ENCODE peak calls at places on chromosomes 7 and 10, in five cellular contexts. C, F, D, Y and B are unnamed samples.

GRCh38 chr10:46255696-46256355 is 31.0 kb upstream of the ANTXRL start:
- DNase-seq in C (peak; percentile 81), F (no peak), D (peak; percentile 82), Y (peak; percentile 87), B (no peak)

GRCh38 chr10:114821915-114822770 is 563 bp downstream of the FHIP2A start:
- DNase-seq in C (peak; percentile 68), F (no peak), D (no peak), Y (peak; percentile 64), B (peak; percentile 15)

GRCh38 chr7:64494912-64495461 is 67.9 kb downstream of the ZNF680 start:
- DNase-seq in C (no peak), F (no peak), D (no peak), Y (no peak), B (no peak)

GRCh38 chr10:48633381-48634197 is 28.7 kb upstream of the ARHGAP22 start:
- DNase-seq in C (peak; percentile 42), F (no peak), D (no peak), Y (no peak), B (no peak)

GRCh38 chr10:128125416-128125943 is 743 bp downstream of the MKI67 start:
- DNase-seq in C (no peak), F (no peak), D (no peak), Y (peak; percentile 60), B (no peak)

GRCh38 chr7:152351168-152351567 is 84.6 kb downstream of the KMT2C start:
- DNase-seq in C (no peak), F (no peak), D (no peak), Y (no peak), B (no peak)

GRCh38 chr7:99679400-99680191 is at the start of gene CYP3A5:
- DNase-seq in C (no peak), F (no peak), D (peak; percentile 47), Y (peak; percentile 63), B (no peak)

GRCh38 chr10:5551531-5552375 is 27.0 kb downstream of the CALML3 start:
- DNase-seq in C (peak; percentile 60), F (no peak), D (peak; percentile 44), Y (peak; percentile 42), B (no peak)

GRCh38 chr10:72088879-72089585 is 681 bp upstream of the SPOCK2 start:
- DNase-seq in C (no peak), F (no peak), D (no peak), Y (no peak), B (no peak)

GRCh38 chr10:47166405-47166777 is 133.6 kb upstream of the GDF10 start:
- DNase-seq in C (no peak), F (no peak), D (no peak), Y (no peak), B (no peak)

GRCh38 chr7:90298145-90299038 is 22.7 kb downstream of the FAM237B start:
- DNase-seq in C (no peak), F (no peak), D (peak; percentile 41), Y (no peak), B (no peak)

GRCh38 chr10:106836923-106837322 is 327.6 kb downstream of the SORCS1 start:
- DNase-seq in C (no peak), F (no peak), D (no peak), Y (no peak), B (no peak)

GRCh38 chr10:83489161-83489560 is 650.1 kb upstream of the GHITM start:
- DNase-seq in C (no peak), F (no peak), D (no peak), Y (no peak), B (no peak)

GRCh38 chr7:40197527-40197926 is 62.7 kb downstream of the SUGCT start:
- DNase-seq in C (no peak), F (no peak), D (no peak), Y (no peak), B (no peak)

GRCh38 chr10:90963331-90963730 is 42.4 kb upstream of the ANKRD1 start:
- DNase-seq in C (no peak), F (no peak), D (no peak), Y (no peak), B (no peak)

GRCh38 chr10:3936422-3937040 is 151.5 kb upstream of the KLF6 start:
- DNase-seq in C (no peak), F (no peak), D (no peak), Y (no peak), B (no peak)

GRCh38 chr10:3935141-3935540 is 150.1 kb upstream of the KLF6 start:
- DNase-seq in C (peak; percentile 79), F (no peak), D (no peak), Y (no peak), B (peak; percentile 13)

GRCh38 chr10:3932597-3933380 is 147.8 kb upstream of the KLF6 start:
- DNase-seq in C (no peak), F (no peak), D (no peak), Y (no peak), B (no peak)

GRCh38 chr10:3933733-3934132 is 148.7 kb upstream of the KLF6 start:
- DNase-seq in C (no peak), F (no peak), D (no peak), Y (no peak), B (no peak)

DNA sequence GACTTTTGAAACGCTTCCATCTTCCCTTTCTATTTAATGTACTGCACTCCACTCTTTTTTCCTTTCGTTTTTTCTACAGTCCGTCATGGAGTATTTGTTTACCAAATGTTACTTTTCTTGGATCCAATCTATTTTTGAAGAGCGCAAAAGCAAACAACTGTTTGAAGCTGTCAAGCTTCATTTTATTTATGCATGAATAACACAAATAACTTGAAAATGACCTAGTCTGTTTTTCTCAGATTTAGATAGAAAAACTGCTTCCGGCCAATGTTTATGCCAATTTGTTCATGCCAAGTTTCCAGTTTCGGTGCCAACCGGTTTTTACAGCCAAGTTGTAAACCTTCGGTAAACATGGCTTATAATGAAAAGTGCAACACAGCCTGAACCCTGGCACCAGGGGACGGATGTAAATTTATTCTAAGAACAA is 150.9 kb upstream of the KLF6 start:
- DNase-seq in C (no peak), F (no peak), D (no peak), Y (no peak), B (no peak)
- H3K4me1 ChIP-seq in C (peaks cover 19% of the 10 kb centered on the region), F (peaks cover 16% of the 10 kb centered on the region), D (no peaks in the 10 kb centered on the region), Y (peaks cover 8% of the 10 kb centered on the region), B (peaks cover 15% of the 10 kb centered on the region)

GRCh38 chr10:32538256-32538655 is 92.3 kb downstream of the CCDC7 start:
- DNase-seq in C (no peak), F (no peak), D (no peak), Y (no peak), B (no peak)
- H3K4me1 ChIP-seq in C (no peaks in the 10 kb centered on the region), F (no peaks in the 10 kb centered on the region), D (no peaks in the 10 kb centered on the region), Y (no peaks in the 10 kb centered on the region), B (no peaks in the 10 kb centered on the region)

GRCh38 chr10:70513848-70514309 is 35.3 kb downstream of the PALD1 start:
- DNase-seq in C (no peak), F (no peak), D (no peak), Y (no peak), B (no peak)

GRCh38 chr10:70515035-70515702 is 36.6 kb downstream of the PALD1 start:
- DNase-seq in C (no peak), F (no peak), D (no peak), Y (no peak), B (no peak)

GRCh38 chr10:70510904-70511303 is 32.3 kb downstream of the PALD1 start:
- DNase-seq in C (no peak), F (no peak), D (no peak), Y (no peak), B (no peak)

GRCh38 chr10:70512149-70512611 is 33.6 kb downstream of the PALD1 start:
- DNase-seq in C (no peak), F (no peak), D (no peak), Y (no peak), B (no peak)

GRCh38 chr10:70514591-70514990 is 36.0 kb downstream of the PALD1 start:
- DNase-seq in C (no peak), F (no peak), D (no peak), Y (no peak), B (no peak)
- H3K4me1 ChIP-seq in C (peaks cover 25% of the 10 kb centered on the region), F (peaks cover 29% of the 10 kb centered on the region), D (no peaks in the 10 kb centered on the region), Y (peaks cover 4% of the 10 kb centered on the region), B (no peaks in the 10 kb centered on the region)

GRCh38 chr7:25388681-25389080 is 160.4 kb upstream of the NPVF start:
- DNase-seq in C (no peak), F (no peak), D (no peak), Y (no peak), B (no peak)
- H3K4me1 ChIP-seq in C (peaks cover 22% of the 10 kb centered on the region), F (peaks cover 17% of the 10 kb centered on the region), D (no peaks in the 10 kb centered on the region), Y (peaks cover 37% of the 10 kb centered on the region), B (no peaks in the 10 kb centered on the region)